ENCODE peak calls at places on chromosomes 16 and 17, in seven cellular contexts. O is suprapubic skin, F is LNCaP clone FGC, I is cardiac fibroblast, A is colonic mucosa, G is right lobe of liver, N is astrocyte of the spinal cord. C is an unnamed sample.

GRCh38 chr17:17028059-17028877 is 14.0 kb upstream of the MPRIP start:
- DNase-seq in O (peak), G (peak), N (peak), A (peak), F (no peak), I (peak), C (peak)

GRCh38 chr16:87951550-87952538 is 610 bp downstream of the BANP start:
- DNase-seq in F (no peak), O (no peak), N (no peak), A (peak), G (no peak), I (peak), C (no peak)

GRCh38 chr16:85746431-85747227 is 4.3 kb downstream of the C16orf74 start:
- DNase-seq in F (no peak), A (no peak), N (peak), G (no peak), O (no peak), I (peak), C (no peak)

GRCh38 chr16:86252596-86252995 is 257.7 kb upstream of the FOXF1 start:
- DNase-seq in A (peak), O (no peak), N (peak), G (no peak), F (no peak), I (peak), C (no peak)

GRCh38 chr17:43356999-43357398 is 41.8 kb upstream of the ARL4D start:
- DNase-seq in G (no peak), O (no peak), I (peak), A (no peak), N (peak), F (no peak), C (no peak)

GRCh38 chr16:70715860-70716357 is 30.1 kb upstream of the MTSS2 start:
- DNase-seq in N (peak), O (no peak), I (peak), A (no peak), F (peak), G (no peak), C (no peak)

GRCh38 chr17:57676543-57676942 is 68.6 kb downstream of the CCDC182 start:
- DNase-seq in N (no peak), O (no peak), I (no peak), A (peak), F (no peak), G (no peak), C (peak)

GRCh38 chr17:4073983-4074830 is 68.6 kb downstream of the ZZEF1 start:
- DNase-seq in N (no peak), I (no peak), G (no peak), O (no peak), F (no peak), A (peak), C (no peak)

GRCh38 chr16:88132836-88133506 is 181.7 kb downstream of the BANP start:
- DNase-seq in A (no peak), I (no peak), O (no peak), F (no peak), N (no peak), G (no peak), C (no peak)

GRCh38 chr16:23400387-23400930 is 52.5 kb downstream of the COG7 start:
- DNase-seq in G (no peak), N (no peak), F (no peak), I (no peak), A (no peak), O (no peak), C (no peak)

GRCh38 chr17:64128787-64129514 is 993 bp downstream of the ERN1 start:
- DNase-seq in A (peak), G (no peak), I (peak), O (no peak), N (peak), F (peak), C (no peak)

GRCh38 chr17:2436516-2436915 is 35.7 kb upstream of the MNT start:
- DNase-seq in A (no peak), N (no peak), O (no peak), F (no peak), G (no peak), I (no peak), C (no peak)

GRCh38 chr17:3986270-3986938 is 22.2 kb upstream of the ATP2A3 start:
- DNase-seq in N (no peak), A (no peak), G (peak), I (no peak), O (no peak), F (no peak), C (no peak)

GRCh38 chr17:30547778-30548177 is 70.6 kb downstream of the GOSR1 start:
- DNase-seq in N (no peak), O (no peak), F (no peak), G (no peak), I (no peak), A (no peak), C (no peak)

GRCh38 chr17:77119668-77120301 is 21.0 kb upstream of the SEC14L1 start:
- DNase-seq in G (no peak), I (no peak), O (no peak), F (no peak), A (no peak), N (no peak), C (no peak)

GRCh38 chr17:56912105-56912999 is 1.5 kb downstream of the TRIM25 start:
- DNase-seq in F (no peak), A (peak), I (no peak), O (peak), N (no peak), G (peak), C (no peak)

DNA sequence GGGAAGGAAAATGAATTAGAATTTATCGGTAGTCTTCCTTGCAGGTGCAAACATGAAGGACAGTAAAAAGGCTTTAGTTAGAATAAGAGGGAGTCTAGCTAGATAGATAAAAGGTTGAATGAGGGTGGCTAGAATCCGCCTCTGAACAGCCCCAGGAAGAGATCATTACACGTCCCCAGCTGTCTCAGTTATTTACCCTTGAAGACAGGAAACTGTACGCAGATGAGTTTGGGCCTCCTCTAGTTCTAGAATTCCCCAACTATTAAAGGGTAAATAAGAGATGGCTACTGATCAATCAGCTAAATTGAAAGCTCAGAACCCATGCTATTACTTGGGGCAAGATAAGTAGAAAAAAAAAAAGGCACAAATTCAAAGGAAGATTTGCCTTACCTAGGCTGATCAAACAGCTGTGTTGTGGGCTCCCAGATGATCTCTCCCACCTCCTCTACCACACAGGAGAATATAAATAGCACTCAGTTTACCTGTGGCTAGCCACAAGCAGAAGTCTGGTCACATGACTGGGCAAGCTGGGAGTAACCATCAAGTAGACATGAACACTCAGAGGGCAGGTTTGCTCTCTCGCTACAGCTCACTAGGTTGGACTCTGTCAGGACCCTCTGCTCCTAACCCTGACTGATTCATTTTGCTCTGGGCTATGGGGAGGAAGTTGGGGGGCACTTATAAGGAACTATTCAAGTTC is 17.0 kb downstream of the FAM117A start:
- DNase-seq in G (no peak), F (no peak), N (no peak), O (no peak), A (no peak), I (no peak), C (no peak)
- TF ChIP-seq CTCF in G (no peak), F (no peak), N (no peak), O (no peak), A (no peak), I (no peak), C (no peak)

GRCh38 chr17:20613905-20614304 is 34.4 kb downstream of the CDRT15L2 start:
- DNase-seq in O (no peak), G (no peak), N (no peak), F (no peak), A (no peak), I (no peak), C (no peak)

GRCh38 chr17:20611314-20611713 is 31.8 kb downstream of the CDRT15L2 start:
- DNase-seq in O (no peak), A (no peak), G (no peak), I (no peak), N (no peak), F (no peak), C (no peak)

GRCh38 chr17:20613248-20613647 is 33.7 kb downstream of the CDRT15L2 start:
- DNase-seq in N (no peak), F (no peak), A (no peak), I (no peak), O (no peak), G (no peak), C (no peak)

GRCh38 chr17:20612635-20613034 is 33.1 kb downstream of the CDRT15L2 start:
- DNase-seq in A (no peak), O (no peak), F (no peak), I (no peak), N (no peak), G (no peak), C (no peak)
- TF ChIP-seq CTCF in A (no peak), O (no peak), F (no peak), I (no peak), N (no peak), G (no peak), C (no peak)

GRCh38 chr16:72124761-72125634 is 31.4 kb downstream of the DHX38 start:
- DNase-seq in A (peak), F (peak), N (peak), G (peak), I (peak), O (no peak), C (peak)
- TF ChIP-seq CTCF in A (peak), F (peak), N (peak), G (peak), I (peak), O (peak), C (peak)

DNA sequence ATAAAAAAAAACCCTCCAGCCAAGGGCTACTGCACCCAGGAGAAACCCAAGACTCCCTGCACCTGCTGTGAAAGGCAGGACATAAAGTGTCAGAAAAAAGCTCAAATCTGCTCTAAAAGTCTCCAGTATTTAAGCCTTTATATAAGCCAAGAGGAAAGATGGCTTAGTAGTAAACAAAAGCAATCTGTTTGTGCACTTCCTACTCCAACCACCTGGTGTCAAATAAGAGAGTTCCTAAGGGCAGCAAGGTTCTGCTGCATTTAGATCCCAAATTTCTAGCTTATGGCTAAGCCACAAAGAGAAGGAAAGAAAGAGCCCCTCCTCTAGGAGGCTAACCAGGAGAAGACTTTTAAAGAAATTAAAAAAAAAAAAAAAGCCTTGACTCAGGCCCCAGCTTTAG is 20.6 kb downstream of the ACSM1 start:
- DNase-seq in F (no peak), I (no peak), A (no peak), G (no peak), O (no peak), N (no peak), C (no peak)
- TF ChIP-seq CTCF in F (no peak), I (no peak), A (peak), G (no peak), O (no peak), N (no peak), C (peak)

DNA sequence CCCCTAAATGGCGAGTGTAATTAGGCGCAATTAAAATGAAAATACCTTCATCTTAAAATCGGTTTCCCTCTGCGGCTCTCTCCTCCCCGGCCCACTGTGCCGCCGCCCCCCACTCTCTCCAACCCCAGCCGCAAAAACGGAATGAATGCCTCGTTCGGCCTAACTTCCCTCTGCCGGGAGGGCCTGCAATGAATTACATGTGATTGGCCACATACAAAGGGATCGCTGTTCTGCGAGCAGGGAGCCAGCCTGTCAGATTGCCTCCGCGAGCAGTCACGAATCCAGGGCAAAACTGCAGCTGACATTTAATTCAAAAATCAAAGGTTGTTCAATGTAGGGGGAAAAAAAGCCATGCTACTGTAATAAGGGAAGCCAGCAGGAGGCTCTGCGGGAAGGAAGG is 85.0 kb downstream of the TBC1D16 start:
- DNase-seq in F (no peak), G (peak), A (no peak), O (peak), I (no peak), N (peak), C (peak)
- TF ChIP-seq CTCF in F (no peak), G (no peak), A (no peak), O (no peak), I (no peak), N (no peak), C (peak)

GRCh38 chr16:67598527-67598926 is 36.2 kb downstream of the CTCF start:
- DNase-seq in I (peak), F (no peak), G (no peak), O (no peak), N (no peak), A (no peak), C (no peak)

GRCh38 chr16:67593701-67594100 is 31.4 kb downstream of the CTCF start:
- DNase-seq in O (no peak), N (no peak), A (no peak), G (no peak), I (no peak), F (no peak), C (no peak)

GRCh38 chr16:67594256-67594915 is 32.1 kb downstream of the CTCF start:
- DNase-seq in N (no peak), F (no peak), A (no peak), O (no peak), G (no peak), I (no peak), C (no peak)

GRCh38 chr16:67593288-67593687 is 31.0 kb downstream of the CTCF start:
- DNase-seq in N (peak), O (no peak), I (no peak), G (no peak), F (no peak), A (no peak), C (no peak)

DNA sequence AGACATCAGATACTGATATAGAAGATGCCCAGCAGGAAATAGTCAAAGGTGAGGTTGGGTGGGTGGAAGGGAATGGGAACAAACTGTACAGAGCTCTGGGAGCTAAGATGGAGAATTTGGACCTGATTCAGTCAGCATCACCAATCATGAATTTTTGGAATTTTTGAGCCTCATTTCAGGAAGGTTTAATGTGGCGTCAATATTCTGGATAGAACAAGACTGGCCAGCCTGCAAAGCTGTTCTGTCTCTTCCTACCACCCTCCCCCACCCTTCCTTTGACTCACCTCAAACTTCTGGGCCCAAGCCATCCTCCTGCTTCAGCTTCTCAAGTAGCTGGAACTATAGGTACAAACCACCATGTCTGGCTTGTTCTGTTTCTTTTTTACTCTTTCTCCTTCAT is 32.6 kb downstream of the CTCF start:
- DNase-seq in G (no peak), A (no peak), I (peak), F (no peak), O (no peak), N (peak), C (no peak)
- TF ChIP-seq CTCF in G (no peak), A (no peak), I (no peak), F (no peak), O (no peak), N (no peak), C (no peak)

DNA sequence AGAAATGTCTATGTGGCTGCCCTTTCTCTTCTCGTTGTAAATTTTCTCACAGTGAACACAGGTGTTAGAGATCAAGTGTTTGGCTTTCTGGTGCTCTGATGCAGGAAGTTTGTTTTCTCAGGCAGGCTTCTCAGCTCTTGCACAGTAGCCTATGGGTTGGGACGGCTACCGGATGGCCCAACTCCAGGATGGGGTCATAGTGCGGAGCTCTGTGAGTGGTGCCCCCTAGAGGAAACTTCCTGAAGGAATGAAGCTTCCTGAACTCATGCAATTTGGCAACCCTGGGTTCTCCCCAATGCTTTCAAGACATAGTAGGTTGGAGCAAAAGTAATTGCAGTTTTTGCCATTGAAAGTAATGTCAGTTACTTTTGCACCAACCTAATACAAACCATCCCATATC is 407.5 kb upstream of the HSBP1 start:
- DNase-seq in N (no peak), I (no peak), G (no peak), A (no peak), O (no peak), F (no peak), C (no peak)
- TF ChIP-seq CTCF in N (peak), I (no peak), G (no peak), A (no peak), O (no peak), F (peak), C (no peak)

DNA sequence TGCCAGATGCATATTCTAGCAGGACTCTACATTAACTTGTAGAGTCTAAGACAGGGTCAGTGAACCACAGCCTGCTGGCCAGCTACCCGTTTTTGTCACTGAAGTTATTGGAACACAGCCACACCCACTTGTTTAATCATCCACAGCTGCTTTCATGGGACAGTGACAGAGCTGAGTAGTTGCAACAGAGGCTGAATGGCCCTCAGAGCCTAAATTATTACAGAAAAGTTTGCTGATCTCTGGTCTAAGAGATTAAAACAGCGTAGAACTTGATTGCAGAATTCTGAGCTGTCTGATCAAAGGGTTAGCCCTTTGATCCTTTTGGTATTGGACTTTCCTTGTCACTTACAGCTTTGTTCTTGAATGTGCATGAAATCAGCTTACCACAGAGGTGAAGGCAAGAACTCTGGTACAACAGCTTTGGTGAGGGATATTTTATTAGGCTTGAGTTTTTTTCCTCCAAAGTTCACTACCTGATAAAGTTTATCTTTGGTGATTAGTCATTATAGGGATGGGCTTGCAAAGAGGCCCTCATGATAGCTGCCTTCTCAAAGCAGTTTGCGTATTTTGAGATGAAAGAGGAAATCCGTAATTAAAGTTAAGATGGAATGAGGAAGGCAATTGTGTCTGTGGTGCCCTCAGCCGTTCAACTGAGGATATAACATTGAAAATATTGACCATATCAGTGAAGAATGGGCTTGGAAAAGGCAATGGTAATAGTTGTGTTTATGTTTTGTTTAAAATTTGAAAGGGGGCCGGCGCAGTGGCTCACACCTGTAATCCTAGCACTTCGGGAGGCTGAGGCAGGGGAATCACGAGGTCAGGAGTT is 23.7 kb downstream of the ALDH3A2 start:
- DNase-seq in G (peak), I (peak), F (peak), A (peak), N (no peak), O (no peak), C (no peak)
- TF ChIP-seq CTCF in G (no peak), I (peak), F (peak), A (no peak), N (no peak), O (no peak), C (no peak)

C was measured in type B pancreatic cell.